ENCODE peak calls at places on chromosomes 2 and 18, in six cellular contexts. Q, C, S, Y, F and E are unnamed samples. For H3K36me3, the result is how much of the 10 kb centered on the place peaks cover.

GRCh38 chr18:5546660-5547059 is 2.9 kb upstream of the EPB41L3 start:
- DNase-seq in Q (peak), C (peak), S (peak), Y (no peak), F (no peak), E (no peak)

GRCh38 chr2:46268986-46269385 is 28.2 kb upstream of the EPAS1 start:
- DNase-seq in Q (no peak), C (no peak), S (no peak), Y (no peak), F (no peak), E (no peak)

GRCh38 chr2:53103661-53104060 is 663.9 kb upstream of the CHAC2 start:
- DNase-seq in Q (no peak), C (no peak), S (no peak), Y (no peak), F (no peak), E (no peak)

GRCh38 chr2:17257194-17257909 is 260.9 kb downstream of the RAD51AP2 start:
- DNase-seq in Q (no peak), C (no peak), S (no peak), Y (no peak), F (no peak), E (no peak)

GRCh38 chr2:128375454-128375853 is 56.8 kb upstream of the HS6ST1 start:
- DNase-seq in Q (no peak), C (no peak), S (no peak), Y (peak), F (no peak), E (no peak)

GRCh38 chr2:188931361-188931760 is 42.8 kb upstream of the COL3A1 start:
- DNase-seq in Q (no peak), C (no peak), S (no peak), Y (no peak), F (no peak), E (no peak)

GRCh38 chr2:189660803-189661147 is 484 bp upstream of the ASNSD1 start:
- DNase-seq in Q (no peak), C (no peak), S (no peak), Y (no peak), F (no peak), E (no peak)

GRCh38 chr18:27202771-27203170 is 17.7 kb upstream of the CHST9 start:
- DNase-seq in Q (no peak), C (no peak), S (no peak), Y (no peak), F (no peak), E (no peak)

GRCh38 chr2:233764264-233764663 is 4.2 kb downstream of the UGT1A1 start:
- DNase-seq in Q (no peak), C (no peak), S (no peak), Y (no peak), F (no peak), E (no peak)

GRCh38 chr18:57003342-57003741 is 143.5 kb upstream of the BOD1L2 start:
- DNase-seq in Q (no peak), C (no peak), S (no peak), Y (no peak), F (no peak), E (no peak)

GRCh38 chr2:238242731-238243495 is 3.1 kb upstream of the HES6 start:
- DNase-seq in Q (peak), C (no peak), S (no peak), Y (peak), F (peak), E (no peak)

GRCh38 chr2:108449410-108450200 is 599 bp downstream of the GCC2 start:
- DNase-seq in Q (peak), C (peak), S (no peak), Y (no peak), F (peak), E (no peak)

GRCh38 chr2:128299628-128300027 is 19.0 kb downstream of the HS6ST1 start:
- DNase-seq in Q (peak), C (no peak), S (no peak), Y (no peak), F (no peak), E (no peak)

GRCh38 chr2:54624611-54625071 is 98.8 kb upstream of the EML6 start:
- DNase-seq in Q (no peak), C (no peak), S (no peak), Y (no peak), F (peak), E (no peak)
- H3K36me3 ChIP-seq in Q (half or more), C (under half), S (under half), Y (half or more), F (half or more), E (half or more)

GRCh38 chr2:71557321-71557720 is 104.0 kb downstream of the DYSF start:
- DNase-seq in Q (no peak), C (no peak), S (no peak), Y (no peak), F (no peak), E (no peak)
- H3K36me3 ChIP-seq in Q (under half), C (under half), S (under half), Y (under half), F (half or more), E (under half)

GRCh38 chr2:215418064-215418963 is 17.6 kb downstream of the FN1 start:
- DNase-seq in Q (no peak), C (no peak), S (no peak), Y (no peak), F (no peak), E (no peak)

GRCh38 chr2:215417400-215417951 is 18.4 kb downstream of the FN1 start:
- DNase-seq in Q (no peak), C (no peak), S (no peak), Y (no peak), F (no peak), E (no peak)

GRCh38 chr2:215415820-215416613 is 19.9 kb downstream of the FN1 start:
- DNase-seq in Q (no peak), C (no peak), S (no peak), Y (no peak), F (no peak), E (no peak)

GRCh38 chr2:215415218-215415617 is 20.6 kb downstream of the FN1 start:
- DNase-seq in Q (no peak), C (no peak), S (no peak), Y (no peak), F (no peak), E (no peak)

GRCh38 chr2:215416656-215417055 is 19.2 kb downstream of the FN1 start:
- DNase-seq in Q (no peak), C (no peak), S (no peak), Y (no peak), F (no peak), E (no peak)
- H3K36me3 ChIP-seq in Q (under half), C (under half), S (under half), Y (under half), F (half or more), E (under half)

GRCh38 chr2:215466097-215466909 is 30.4 kb upstream of the FN1 start:
- DNase-seq in Q (no peak), C (no peak), S (no peak), Y (no peak), F (peak), E (peak)
- H3K36me3 ChIP-seq in Q (under half), C (under half), S (under half), Y (under half), F (under half), E (under half)

GRCh38 chr2:7020468-7020867 is 103.3 kb downstream of the RNF144A start:
- DNase-seq in Q (no peak), C (no peak), S (no peak), Y (no peak), F (no peak), E (no peak)
- H3K36me3 ChIP-seq in Q (under half), C (under half), S (under half), Y (under half), F (under half), E (under half)

DNA sequence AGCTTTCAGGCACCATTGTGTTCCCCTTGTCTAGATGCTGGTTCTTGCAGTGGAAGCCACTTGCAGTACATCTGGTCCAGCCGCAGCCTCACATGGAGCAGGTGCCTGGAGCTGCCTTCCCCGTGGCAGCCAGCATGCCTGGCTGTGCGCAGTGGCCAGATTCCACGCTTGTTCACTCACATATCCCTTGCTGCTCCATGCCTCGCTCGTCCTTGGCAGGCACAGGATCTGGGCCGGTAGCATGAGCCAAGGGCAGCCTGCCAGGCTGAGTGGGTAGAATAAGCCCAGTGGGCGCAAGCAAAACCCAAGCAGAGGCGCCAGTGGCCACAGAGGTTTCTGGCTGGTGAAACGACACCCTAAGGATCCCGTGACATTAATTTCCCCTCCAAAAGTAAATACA is 20.6 kb downstream of the TMX3 start:
- DNase-seq in Q (no peak), C (no peak), S (no peak), Y (no peak), F (no peak), E (no peak)
- H3K36me3 ChIP-seq in Q (under half), C (under half), S (under half), Y (half or more), F (half or more), E (under half)

GRCh38 chr18:13510594-13510993 is 215.8 kb downstream of the FAM210A start:
- DNase-seq in Q (no peak), C (no peak), S (no peak), Y (no peak), F (no peak), E (no peak)

GRCh38 chr18:13513015-13513414 is 213.3 kb downstream of the FAM210A start:
- DNase-seq in Q (no peak), C (no peak), S (peak), Y (no peak), F (peak), E (peak)

GRCh38 chr18:13513481-13513880 is 212.9 kb downstream of the FAM210A start:
- DNase-seq in Q (no peak), C (no peak), S (no peak), Y (no peak), F (no peak), E (peak)

GRCh38 chr18:13514558-13514957 is 211.8 kb downstream of the FAM210A start:
- DNase-seq in Q (no peak), C (no peak), S (no peak), Y (no peak), F (no peak), E (no peak)

GRCh38 chr18:13511961-13512572 is 214.3 kb downstream of the FAM210A start:
- DNase-seq in Q (no peak), C (no peak), S (no peak), Y (no peak), F (no peak), E (no peak)
- H3K36me3 ChIP-seq in Q (under half), C (under half), S (under half), Y (under half), F (under half), E (under half)